ENCODE peak calls at places on chromosome 7, in six cellular contexts. O is right atrium auricular region, Q is epithelial cell of esophagus, M is brain microvascular endothelial cell, W is fibroblast of pulmonary artery, L is HCT116. P is an unnamed sample.

GRCh38 chr7:67854236-67854635 is 857.6 kb downstream of the TYW1 start:
- DNase-seq in M (no peak), L (no peak), Q (no peak), W (no peak), O (no peak), P (no peak)

GRCh38 chr7:27174077-27175004 is at the start of gene HOXA10:
- DNase-seq in M (no peak), L (no peak), O (no peak), Q (no peak), W (no peak), P (no peak)

GRCh38 chr7:136050462-136050847 is 73.3 kb upstream of the MTPN start:
- DNase-seq in O (no peak), M (no peak), L (no peak), W (no peak), Q (no peak), P (no peak)

GRCh38 chr7:128940494-128941322 is 3.0 kb downstream of the IRF5 start:
- DNase-seq in Q (no peak), M (no peak), W (no peak), L (no peak), O (no peak), P (no peak)

GRCh38 chr7:88132725-88133124 is 87.1 kb downstream of the SRI start:
- DNase-seq in W (no peak), O (no peak), M (no peak), L (no peak), Q (no peak), P (no peak)

GRCh38 chr7:5422324-5423271 is 1.0 kb downstream of the TNRC18 start:
- DNase-seq in W (no peak), L (no peak), O (no peak), M (no peak), Q (no peak), P (no peak)

GRCh38 chr7:54782829-54783228 is 23.8 kb upstream of the SEC61G start:
- DNase-seq in O (no peak), Q (no peak), W (no peak), L (no peak), M (no peak), P (no peak)

GRCh38 chr7:13179011-13179574 is 491.7 kb downstream of the ARL4A start:
- DNase-seq in Q (peak; percentile 10), M (no peak), L (no peak), W (peak; percentile 27), O (no peak), P (no peak)

GRCh38 chr7:152076940-152077933 is 51.8 kb downstream of the GALNT11 start:
- DNase-seq in W (no peak), M (no peak), L (no peak), Q (peak; percentile 41), O (no peak), P (no peak)

GRCh38 chr7:117972606-117973005 is 99.4 kb upstream of the CTTNBP2 start:
- DNase-seq in O (no peak), Q (no peak), M (no peak), L (no peak), W (no peak), P (no peak)

GRCh38 chr7:150980663-150981062 is 2.5 kb upstream of the KCNH2 start:
- DNase-seq in W (no peak), O (no peak), L (no peak), M (no peak), Q (no peak), P (no peak)

GRCh38 chr7:1741751-1742554 is 71.9 kb downstream of the ELFN1 start:
- DNase-seq in W (no peak), Q (no peak), M (no peak), L (peak; percentile 66), O (no peak), P (no peak)

GRCh38 chr7:70761711-70762328 is 370.1 kb upstream of the GALNT17 start:
- DNase-seq in Q (no peak), M (no peak), L (no peak), W (no peak), O (no peak), P (no peak)

GRCh38 chr7:39958038-39958437 is 8.0 kb downstream of the CDK13 start:
- DNase-seq in O (no peak), W (no peak), L (no peak), M (no peak), Q (no peak), P (no peak)

GRCh38 chr7:111827863-111828504 is 265.7 kb upstream of the IMMP2L start:
- DNase-seq in L (no peak), Q (peak; percentile 89), W (peak; percentile 56), O (no peak), M (peak; percentile 65), P (no peak)

GRCh38 chr7:38584443-38585210 is 46.5 kb downstream of the AMPH start:
- DNase-seq in M (peak; percentile 67), L (no peak), O (no peak), Q (no peak), W (peak; percentile 65), P (peak; percentile 46)

GRCh38 chr7:109092268-109092667 is 522.6 kb downstream of the DNAJB9 start:
- DNase-seq in M (no peak), O (no peak), W (no peak), L (peak; percentile 0), Q (no peak), P (no peak)
- TF ChIP-seq CTCF in M (no peak), O (no peak), W (no peak), L (no peak), Q (no peak), P (no peak)

GRCh38 chr7:28477041-28477442 is 64.7 kb downstream of the CREB5 start:
- DNase-seq in O (no peak), L (no peak), Q (no peak), M (no peak), W (no peak), P (no peak)

GRCh38 chr7:28470344-28470743 is 58.0 kb downstream of the CREB5 start:
- DNase-seq in O (no peak), Q (no peak), M (no peak), L (no peak), W (no peak), P (no peak)

GRCh38 chr7:28474267-28474618 is 61.9 kb downstream of the CREB5 start:
- DNase-seq in L (no peak), Q (no peak), W (peak; percentile 4), O (no peak), M (no peak), P (no peak)

GRCh38 chr7:28472332-28472731 is 60.0 kb downstream of the CREB5 start:
- DNase-seq in L (no peak), M (no peak), W (no peak), Q (no peak), O (no peak), P (no peak)

DNA sequence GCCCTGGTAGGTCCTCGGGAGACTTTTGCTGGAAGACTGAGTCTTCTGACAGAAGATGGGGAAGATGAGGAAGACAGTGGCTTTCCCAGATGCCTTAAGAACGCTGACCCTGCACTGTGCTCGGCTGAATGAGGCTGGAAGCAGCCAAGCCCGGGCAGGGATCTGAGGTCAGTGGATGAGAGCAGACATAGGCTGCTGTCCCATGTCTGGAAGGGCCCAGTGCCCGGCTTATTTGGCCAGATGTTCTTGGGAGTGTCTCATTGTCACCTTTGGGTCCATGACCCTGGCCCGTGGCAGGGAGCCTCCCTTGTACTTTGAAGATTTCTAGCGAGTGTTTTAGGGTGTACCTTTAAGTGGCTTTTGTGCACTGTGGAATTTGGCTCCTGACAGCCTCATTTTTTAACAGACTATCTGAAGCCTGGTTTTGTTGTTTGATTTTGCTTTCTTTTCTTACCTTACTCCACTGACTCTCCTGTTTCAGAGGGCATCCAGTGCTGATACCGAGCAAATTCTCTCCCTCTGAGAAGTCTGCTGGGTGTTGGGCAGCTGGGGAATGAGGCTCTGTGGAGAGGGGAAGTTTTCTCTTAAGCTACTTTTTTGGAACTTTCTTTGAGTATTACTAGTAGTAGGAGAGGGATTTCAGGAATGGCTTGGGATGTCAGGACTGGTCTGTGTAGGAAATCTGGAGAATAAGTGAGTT is 61.4 kb downstream of the CREB5 start:
- DNase-seq in L (no peak), M (no peak), O (peak; percentile 71), Q (no peak), W (no peak), P (no peak)
- H3K4me3 ChIP-seq in L (no peak overlapping the region), M (no peak overlapping the region), O (no peak overlapping the region), Q (no peak overlapping the region), W (no peak overlapping the region), P (no peak overlapping the region)

DNA sequence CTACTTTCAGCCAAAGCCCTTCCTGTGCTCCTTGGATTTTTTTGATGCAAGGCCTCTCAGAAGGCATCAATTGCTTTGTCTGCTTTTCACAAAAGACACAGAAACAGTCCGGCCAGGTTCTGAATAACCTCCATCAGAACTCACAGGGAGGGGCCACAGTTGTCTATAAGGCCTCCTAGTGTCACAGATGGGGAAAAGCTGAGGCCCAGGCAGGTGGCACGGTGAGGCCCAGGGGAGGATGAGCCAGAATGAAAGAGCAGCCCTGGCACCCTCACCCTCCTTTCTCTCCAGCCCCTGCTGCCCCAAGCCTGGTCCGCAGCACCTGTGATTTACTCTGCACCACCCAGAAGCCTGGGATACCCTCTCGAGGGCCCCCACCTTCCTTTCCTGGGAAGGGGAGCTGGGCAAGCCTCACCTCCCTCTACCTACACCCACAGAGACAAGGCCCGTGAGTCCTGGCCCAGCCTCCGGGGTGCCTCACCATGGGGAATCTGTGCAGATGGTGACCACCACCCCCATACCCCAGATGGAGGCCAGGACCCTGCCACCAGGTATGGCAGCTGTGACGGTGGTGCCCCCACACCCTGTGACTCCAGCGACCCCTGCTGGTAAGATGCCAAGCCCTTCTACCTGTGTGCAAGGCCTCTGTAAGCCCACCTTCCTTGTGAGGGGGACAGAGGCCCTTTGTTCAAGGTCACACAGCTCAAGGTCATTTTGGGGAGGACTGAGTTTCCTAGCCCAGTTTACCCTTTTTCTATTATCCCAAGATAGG is 26.2 kb upstream of the ZNF467 start:
- DNase-seq in L (no peak), Q (peak; percentile 14), M (no peak), O (no peak), W (peak; percentile 12), P (no peak)
- TF ChIP-seq CTCF in L (peak; percentile 35), Q (peak; percentile 22), M (peak; percentile 31), O (peak; percentile 51), W (peak; percentile 33), P (no peak)

GRCh38 chr7:144388950-144389349 is 14.5 kb downstream of the NOBOX start:
- DNase-seq in M (no peak), L (no peak), O (no peak), W (peak; percentile 20), Q (no peak), P (no peak)

GRCh38 chr7:144379791-144380384 is 23.6 kb downstream of the NOBOX start:
- DNase-seq in O (no peak), L (no peak), W (no peak), Q (no peak), M (no peak), P (no peak)

GRCh38 chr7:144386741-144387140 is 16.8 kb downstream of the NOBOX start:
- DNase-seq in W (peak; percentile 84), L (no peak), M (peak; percentile 61), Q (peak; percentile 10), O (no peak), P (peak; percentile 16)

GRCh38 chr7:144384071-144384470 is 19.4 kb downstream of the NOBOX start:
- DNase-seq in L (peak; percentile 60), O (no peak), M (peak; percentile 48), Q (peak; percentile 60), W (peak; percentile 25), P (no peak)

DNA sequence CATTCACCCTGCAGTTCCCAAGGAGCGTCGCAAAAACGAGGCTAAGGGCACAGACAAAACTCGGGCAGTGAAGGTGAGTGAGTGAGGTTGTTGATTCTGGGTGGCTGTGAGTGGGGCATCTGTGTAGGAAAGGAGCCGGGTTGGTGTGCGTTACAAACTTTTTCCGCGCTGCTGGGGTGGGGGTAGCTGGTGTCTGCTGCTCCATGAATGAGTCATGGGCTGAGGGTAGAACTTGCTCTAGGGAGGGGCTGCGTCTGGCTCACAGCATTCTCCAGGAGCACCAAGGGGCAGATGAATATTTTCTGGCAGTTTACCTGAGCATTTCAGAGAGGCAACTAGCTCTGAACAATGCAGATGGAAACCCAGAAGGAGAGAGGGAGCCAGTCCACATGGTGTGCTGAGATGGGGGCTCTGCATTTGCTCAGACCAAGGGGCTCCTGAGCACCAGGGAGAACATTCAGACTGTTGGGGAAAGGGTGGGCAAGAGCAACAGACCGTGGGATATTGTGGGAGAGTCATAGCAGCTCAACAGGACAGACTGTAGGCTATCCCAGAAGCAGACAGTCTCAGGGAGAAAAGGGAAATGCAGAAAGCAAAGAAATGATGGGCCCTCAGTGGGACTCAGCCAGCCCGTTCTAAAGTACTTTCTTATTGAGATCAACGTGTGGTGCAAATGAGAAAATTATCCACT is 18.8 kb downstream of the NOBOX start:
- DNase-seq in O (peak; percentile 28), W (peak; percentile 52), L (peak; percentile 48), M (peak; percentile 52), Q (peak; percentile 74), P (no peak)
- H3K4me3 ChIP-seq in O (no peak overlapping the region), W (no peak overlapping the region), L (peak overlapping the region; percentile 19), M (no peak overlapping the region), Q (no peak overlapping the region), P (no peak overlapping the region)